ENCODE peak calls at places on chromosomes 4 and X, in nine cellular contexts. One of them, this sample, is unnamed.

GRCh38 chr4:151292038-151292437 is 15.1 kb downstream of the PRSS48 start:
- DNase-seq in left ventricle myocardium inferior: no peak
- DNase-seq in testis: no peak
- DNase-seq in T-helper 17 cell: no peak
- DNase-seq in H4: no peak
- DNase-seq in EL: no peak
- DNase-seq in NCI-H2171: no peak
- DNase-seq in NCI-H510A: no peak
- DNase-seq in naive B cell: no peak
- DNase-seq in this sample: no peak

GRCh38 chr4:10690185-10690907 is 5.8 kb upstream of the CLNK start:
- DNase-seq in naive B cell: peak
- DNase-seq in left ventricle myocardium inferior: no peak
- DNase-seq in H4: no peak
- DNase-seq in NCI-H2171: no peak
- DNase-seq in NCI-H510A: no peak
- DNase-seq in T-helper 17 cell: no peak
- DNase-seq in testis: no peak
- DNase-seq in EL: no peak
- DNase-seq in this sample: no peak

GRCh38 chrX:41556958-41557357 is 109.8 kb downstream of the NYX start:
- DNase-seq in testis: no peak
- DNase-seq in EL: no peak
- DNase-seq in T-helper 17 cell: no peak
- DNase-seq in NCI-H2171: no peak
- DNase-seq in H4: no peak
- DNase-seq in left ventricle myocardium inferior: no peak
- DNase-seq in naive B cell: no peak
- DNase-seq in NCI-H510A: no peak
- DNase-seq in this sample: no peak

GRCh38 chr4:155617312-155617711 is 49.3 kb upstream of the GUCY1A1 start:
- DNase-seq in T-helper 17 cell: no peak
- DNase-seq in NCI-H2171: no peak
- DNase-seq in NCI-H510A: no peak
- DNase-seq in testis: no peak
- DNase-seq in left ventricle myocardium inferior: no peak
- DNase-seq in naive B cell: no peak
- DNase-seq in H4: no peak
- DNase-seq in EL: peak
- DNase-seq in this sample: no peak

GRCh38 chr4:157984285-157984911 is 188.4 kb downstream of the GASK1B start:
- DNase-seq in T-helper 17 cell: no peak
- DNase-seq in NCI-H2171: no peak
- DNase-seq in naive B cell: no peak
- DNase-seq in H4: no peak
- DNase-seq in EL: peak
- DNase-seq in left ventricle myocardium inferior: no peak
- DNase-seq in testis: no peak
- DNase-seq in NCI-H510A: no peak
- DNase-seq in this sample: no peak

GRCh38 chr4:73453701-73454005 is 17.6 kb downstream of the AFP start:
- DNase-seq in T-helper 17 cell: no peak
- DNase-seq in NCI-H510A: no peak
- DNase-seq in H4: no peak
- DNase-seq in left ventricle myocardium inferior: no peak
- DNase-seq in EL: no peak
- DNase-seq in naive B cell: no peak
- DNase-seq in NCI-H2171: no peak
- DNase-seq in testis: no peak
- DNase-seq in this sample: no peak

GRCh38 chr4:16269742-16270522 is 43.7 kb upstream of the TAPT1 start:
- DNase-seq in T-helper 17 cell: no peak
- DNase-seq in EL: peak
- DNase-seq in NCI-H2171: no peak
- DNase-seq in NCI-H510A: no peak
- DNase-seq in testis: no peak
- DNase-seq in naive B cell: no peak
- DNase-seq in H4: peak
- DNase-seq in left ventricle myocardium inferior: no peak
- DNase-seq in this sample: no peak

GRCh38 chr4:133389029-133389428 is 239.9 kb downstream of the PCDH10 start:
- DNase-seq in testis: no peak
- DNase-seq in left ventricle myocardium inferior: no peak
- DNase-seq in NCI-H510A: no peak
- DNase-seq in EL: no peak
- DNase-seq in H4: no peak
- DNase-seq in naive B cell: no peak
- DNase-seq in NCI-H2171: no peak
- DNase-seq in T-helper 17 cell: no peak
- DNase-seq in this sample: no peak

GRCh38 chr4:72909461-72909860 is 160.1 kb downstream of the COX18 start:
- DNase-seq in NCI-H2171: no peak
- DNase-seq in T-helper 17 cell: no peak
- DNase-seq in testis: peak
- DNase-seq in EL: peak
- DNase-seq in naive B cell: no peak
- DNase-seq in left ventricle myocardium inferior: no peak
- DNase-seq in NCI-H510A: no peak
- DNase-seq in H4: peak
- DNase-seq in this sample: no peak

GRCh38 chr4:58564695-58565094 is 1454.5 kb upstream of the IGFBP7 start:
- DNase-seq in EL: no peak
- DNase-seq in H4: no peak
- DNase-seq in NCI-H2171: no peak
- DNase-seq in left ventricle myocardium inferior: no peak
- DNase-seq in testis: no peak
- DNase-seq in T-helper 17 cell: no peak
- DNase-seq in naive B cell: no peak
- DNase-seq in NCI-H510A: no peak
- DNase-seq in this sample: no peak

GRCh38 chr4:8319061-8319460 is 49.5 kb downstream of the HTRA3 start:
- DNase-seq in EL: no peak
- DNase-seq in H4: no peak
- DNase-seq in testis: no peak
- DNase-seq in NCI-H2171: no peak
- DNase-seq in NCI-H510A: no peak
- DNase-seq in left ventricle myocardium inferior: no peak
- DNase-seq in naive B cell: no peak
- DNase-seq in T-helper 17 cell: no peak
- DNase-seq in this sample: no peak

GRCh38 chr4:23717528-23718248 is 172.2 kb downstream of the PPARGC1A start:
- DNase-seq in testis: peak
- DNase-seq in NCI-H2171: no peak
- DNase-seq in NCI-H510A: no peak
- DNase-seq in EL: peak
- DNase-seq in H4: peak
- DNase-seq in T-helper 17 cell: no peak
- DNase-seq in left ventricle myocardium inferior: no peak
- DNase-seq in naive B cell: no peak
- DNase-seq in this sample: no peak

GRCh38 chrX:121103381-121103780 is 56.0 kb downstream of the GLUD2 start:
- DNase-seq in T-helper 17 cell: no peak
- DNase-seq in left ventricle myocardium inferior: no peak
- DNase-seq in EL: no peak
- DNase-seq in NCI-H510A: no peak
- DNase-seq in naive B cell: no peak
- DNase-seq in H4: no peak
- DNase-seq in testis: no peak
- DNase-seq in NCI-H2171: no peak
- DNase-seq in this sample: no peak

GRCh38 chrX:17826609-17827496 is 34.2 kb downstream of the RAI2 start:
- DNase-seq in NCI-H2171: no peak
- DNase-seq in NCI-H510A: no peak
- DNase-seq in T-helper 17 cell: no peak
- DNase-seq in left ventricle myocardium inferior: no peak
- DNase-seq in naive B cell: no peak
- DNase-seq in testis: no peak
- DNase-seq in H4: no peak
- DNase-seq in EL: peak
- DNase-seq in this sample: no peak

GRCh38 chr4:4524364-4524763 is 17.5 kb downstream of the STX18 start:
- DNase-seq in EL: peak
- DNase-seq in testis: no peak
- DNase-seq in left ventricle myocardium inferior: no peak
- DNase-seq in NCI-H510A: no peak
- DNase-seq in T-helper 17 cell: no peak
- DNase-seq in H4: peak
- DNase-seq in naive B cell: peak
- DNase-seq in NCI-H2171: no peak
- DNase-seq in this sample: no peak

GRCh38 chrX:7448123-7448522 is 300.2 kb upstream of the PUDP start:
- DNase-seq in NCI-H2171: no peak
- DNase-seq in H4: no peak
- DNase-seq in T-helper 17 cell: no peak
- DNase-seq in naive B cell: no peak
- DNase-seq in EL: no peak
- DNase-seq in left ventricle myocardium inferior: no peak
- DNase-seq in NCI-H510A: no peak
- DNase-seq in testis: no peak
- DNase-seq in this sample: no peak

GRCh38 chr4:139018501-139018900 is 2.9 kb downstream of the NOCT start:
- DNase-seq in T-helper 17 cell: no peak
- DNase-seq in NCI-H510A: no peak
- DNase-seq in NCI-H2171: no peak
- DNase-seq in naive B cell: no peak
- DNase-seq in testis: no peak
- DNase-seq in left ventricle myocardium inferior: no peak
- DNase-seq in H4: no peak
- DNase-seq in EL: no peak
- DNase-seq in this sample: no peak

GRCh38 chr4:171812377-171813194 is 618 bp upstream of the GALNTL6 start:
- DNase-seq in NCI-H510A: no peak
- DNase-seq in EL: no peak
- DNase-seq in NCI-H2171: no peak
- DNase-seq in left ventricle myocardium inferior: no peak
- DNase-seq in testis: peak
- DNase-seq in H4: no peak
- DNase-seq in T-helper 17 cell: no peak
- DNase-seq in naive B cell: no peak
- DNase-seq in this sample: no peak

GRCh38 chr4:129092636-129093172 is 635 bp downstream of the SCLT1 start:
- DNase-seq in left ventricle myocardium inferior: no peak
- DNase-seq in EL: peak
- DNase-seq in naive B cell: no peak
- DNase-seq in NCI-H510A: no peak
- DNase-seq in T-helper 17 cell: no peak
- DNase-seq in testis: no peak
- DNase-seq in NCI-H2171: no peak
- DNase-seq in H4: no peak
- DNase-seq in this sample: peak

GRCh38 chrX:24321741-24322395 is 8.0 kb upstream of the SUPT20HL2 start:
- DNase-seq in H4: no peak
- DNase-seq in naive B cell: no peak
- DNase-seq in EL: no peak
- DNase-seq in T-helper 17 cell: no peak
- DNase-seq in NCI-H510A: no peak
- DNase-seq in testis: no peak
- DNase-seq in NCI-H2171: no peak
- DNase-seq in left ventricle myocardium inferior: no peak
- DNase-seq in this sample: no peak

GRCh38 chr4:168711197-168712120 is 214.6 kb downstream of the PALLD start:
- DNase-seq in naive B cell: no peak
- DNase-seq in T-helper 17 cell: no peak
- DNase-seq in left ventricle myocardium inferior: no peak
- DNase-seq in H4: no peak
- DNase-seq in EL: peak
- DNase-seq in NCI-H510A: no peak
- DNase-seq in NCI-H2171: no peak
- DNase-seq in testis: no peak
- DNase-seq in this sample: no peak

GRCh38 chr4:151484396-151485102 is 75.6 kb downstream of the FHIP1A start:
- DNase-seq in left ventricle myocardium inferior: no peak
- DNase-seq in testis: no peak
- DNase-seq in EL: peak
- DNase-seq in naive B cell: no peak
- DNase-seq in NCI-H2171: no peak
- DNase-seq in T-helper 17 cell: no peak
- DNase-seq in NCI-H510A: no peak
- DNase-seq in H4: peak
- DNase-seq in this sample: no peak

GRCh38 chrX:136589966-136590365 is 58.0 kb downstream of the VGLL1 start:
- DNase-seq in left ventricle myocardium inferior: no peak
- DNase-seq in NCI-H510A: no peak
- DNase-seq in H4: no peak
- DNase-seq in naive B cell: no peak
- DNase-seq in NCI-H2171: no peak
- DNase-seq in testis: no peak
- DNase-seq in EL: peak
- DNase-seq in T-helper 17 cell: no peak
- DNase-seq in this sample: no peak

GRCh38 chrX:15434205-15434604 is 50.0 kb upstream of the VEGFD start:
- DNase-seq in testis: no peak
- DNase-seq in naive B cell: no peak
- DNase-seq in left ventricle myocardium inferior: no peak
- DNase-seq in T-helper 17 cell: no peak
- DNase-seq in EL: no peak
- DNase-seq in H4: no peak
- DNase-seq in NCI-H2171: no peak
- DNase-seq in NCI-H510A: no peak
- DNase-seq in this sample: no peak

GRCh38 chrX:118208476-118208875 is 91.9 kb upstream of the KLHL13 start:
- DNase-seq in naive B cell: no peak
- DNase-seq in EL: no peak
- DNase-seq in H4: no peak
- DNase-seq in testis: no peak
- DNase-seq in left ventricle myocardium inferior: no peak
- DNase-seq in NCI-H510A: no peak
- DNase-seq in NCI-H2171: no peak
- DNase-seq in T-helper 17 cell: no peak
- DNase-seq in this sample: no peak

GRCh38 chr4:7828011-7828720 is 111.5 kb downstream of the AFAP1 start:
- DNase-seq in NCI-H510A: no peak
- DNase-seq in EL: peak
- DNase-seq in naive B cell: no peak
- DNase-seq in NCI-H2171: no peak
- DNase-seq in H4: peak
- DNase-seq in left ventricle myocardium inferior: peak
- DNase-seq in testis: peak
- DNase-seq in T-helper 17 cell: no peak
- DNase-seq in this sample: peak

GRCh38 chr4:125986307-125986706 is 671.6 kb downstream of the FAT4 start:
- DNase-seq in testis: no peak
- DNase-seq in left ventricle myocardium inferior: no peak
- DNase-seq in NCI-H510A: no peak
- DNase-seq in T-helper 17 cell: no peak
- DNase-seq in H4: no peak
- DNase-seq in NCI-H2171: no peak
- DNase-seq in naive B cell: no peak
- DNase-seq in EL: no peak
- DNase-seq in this sample: no peak

GRCh38 chr4:111281219-111281618 is 658.3 kb upstream of the PITX2 start:
- DNase-seq in H4: no peak
- DNase-seq in naive B cell: no peak
- DNase-seq in EL: no peak
- DNase-seq in T-helper 17 cell: no peak
- DNase-seq in NCI-H2171: no peak
- DNase-seq in testis: no peak
- DNase-seq in NCI-H510A: no peak
- DNase-seq in left ventricle myocardium inferior: no peak
- DNase-seq in this sample: no peak

GRCh38 chr4:124322234-124322831 is 390.2 kb downstream of the ANKRD50 start:
- DNase-seq in left ventricle myocardium inferior: no peak
- DNase-seq in testis: no peak
- DNase-seq in EL: peak
- DNase-seq in NCI-H2171: no peak
- DNase-seq in NCI-H510A: no peak
- DNase-seq in H4: peak
- DNase-seq in T-helper 17 cell: no peak
- DNase-seq in naive B cell: peak
- DNase-seq in this sample: peak

GRCh38 chrX:111254896-111255693 is 15.2 kb downstream of the CAPN6 start:
- DNase-seq in NCI-H510A: no peak
- DNase-seq in T-helper 17 cell: no peak
- DNase-seq in testis: no peak
- DNase-seq in NCI-H2171: no peak
- DNase-seq in left ventricle myocardium inferior: no peak
- DNase-seq in H4: no peak
- DNase-seq in EL: peak
- DNase-seq in naive B cell: no peak
- DNase-seq in this sample: no peak

GRCh38 chr4:124321370-124321769 is 391.2 kb downstream of the ANKRD50 start:
- DNase-seq in T-helper 17 cell: no peak
- DNase-seq in left ventricle myocardium inferior: no peak
- DNase-seq in EL: no peak
- DNase-seq in NCI-H510A: no peak
- DNase-seq in H4: no peak
- DNase-seq in naive B cell: no peak
- DNase-seq in testis: no peak
- DNase-seq in NCI-H2171: no peak
- DNase-seq in this sample: no peak

This sample was measured in Ammon's horn.